ENCODE peak calls at places on chromosomes 2 and 18, in six cellular contexts. U is GM12878, J is K562, Q is HepG2, X is GM12891, R is H1. I is an unnamed sample.

GRCh38 chr2:130352229-130352628 is 3.6 kb upstream of the PTPN18 start:
- DNase-seq in U (no peak), J (no peak), Q (no peak), X (no peak), R (peak), I (no peak)

GRCh38 chr2:127105656-127106456 is 1.1 kb downstream of the BIN1 start:
- DNase-seq in U (no peak), J (no peak), Q (no peak), X (no peak), R (peak), I (no peak)

GRCh38 chr18:75504469-75504868 is 77.0 kb upstream of the SMIM21 start:
- DNase-seq in U (no peak), J (no peak), Q (no peak), X (no peak), R (no peak), I (no peak)

GRCh38 chr2:19358242-19359020 is at the start of gene OSR1:
- DNase-seq in U (no peak), J (no peak), Q (peak), X (no peak), R (peak), I (no peak)

GRCh38 chr2:148282201-148282600 is 261.3 kb downstream of the MBD5 start:
- DNase-seq in U (no peak), J (no peak), Q (no peak), X (no peak), R (no peak), I (no peak)

GRCh38 chr18:3008546-3008945 is 4.4 kb downstream of the LPIN2 start:
- DNase-seq in U (no peak), J (no peak), Q (no peak), X (no peak), R (no peak), I (no peak)

GRCh38 chr2:51000849-51001617 is 30.9 kb downstream of the NRXN1 start:
- DNase-seq in U (no peak), J (no peak), Q (no peak), X (no peak), R (no peak), I (no peak)

GRCh38 chr2:205660521-205661124 is 21.7 kb upstream of the NRP2 start:
- DNase-seq in U (no peak), J (no peak), Q (no peak), X (no peak), R (peak), I (no peak)

GRCh38 chr2:217922101-217923006 is 80.4 kb downstream of the TNS1 start:
- DNase-seq in U (no peak), J (peak), Q (no peak), X (no peak), R (no peak), I (no peak)

GRCh38 chr2:52474091-52474490 is 1293.5 kb upstream of the CHAC2 start:
- DNase-seq in U (no peak), J (no peak), Q (no peak), X (no peak), R (no peak), I (no peak)

GRCh38 chr18:78776151-78776550 is 203.5 kb upstream of the SALL3 start:
- DNase-seq in U (no peak), J (no peak), Q (no peak), X (no peak), R (no peak), I (no peak)

GRCh38 chr2:170550501-170550900 is 164.6 kb upstream of the SP5 start:
- DNase-seq in U (no peak), J (no peak), Q (no peak), X (no peak), R (no peak), I (no peak)

GRCh38 chr18:23226386-23226785 is 91.1 kb downstream of the CABLES1 start:
- DNase-seq in U (no peak), J (no peak), Q (no peak), X (no peak), R (no peak), I (no peak)

GRCh38 chr18:12606592-12607315 is 51.2 kb downstream of the SPIRE1 start:
- DNase-seq in U (no peak), J (no peak), Q (peak), X (no peak), R (no peak), I (no peak)

GRCh38 chr2:185676316-185676715 is 62.3 kb upstream of the FSIP2 start:
- DNase-seq in U (no peak), J (no peak), Q (no peak), X (no peak), R (no peak), I (no peak)

GRCh38 chr2:68832161-68832869 is 38.9 kb downstream of the BMP10 start:
- DNase-seq in U (peak), J (peak), Q (no peak), X (no peak), R (peak), I (no peak)
- TF ChIP-seq TAF1 in U (no peak), J (no peak), Q (no peak), X (no peak), R (no peak), I (no peak)

GRCh38 chr2:109453596-109453995 is 160.2 kb downstream of the SEPTIN10 start:
- DNase-seq in U (no peak), J (no peak), Q (no peak), X (no peak), R (no peak), I (no peak)

GRCh38 chr2:109452318-109453305 is 161.2 kb downstream of the SEPTIN10 start:
- DNase-seq in U (no peak), J (no peak), Q (no peak), X (no peak), R (no peak), I (no peak)

GRCh38 chr2:109450574-109451265 is 163.0 kb downstream of the SEPTIN10 start:
- DNase-seq in U (no peak), J (no peak), Q (no peak), X (no peak), R (no peak), I (no peak)

GRCh38 chr2:109448946-109449788 is 164.6 kb downstream of the SEPTIN10 start:
- DNase-seq in U (no peak), J (no peak), Q (no peak), X (no peak), R (no peak), I (no peak)

DNA sequence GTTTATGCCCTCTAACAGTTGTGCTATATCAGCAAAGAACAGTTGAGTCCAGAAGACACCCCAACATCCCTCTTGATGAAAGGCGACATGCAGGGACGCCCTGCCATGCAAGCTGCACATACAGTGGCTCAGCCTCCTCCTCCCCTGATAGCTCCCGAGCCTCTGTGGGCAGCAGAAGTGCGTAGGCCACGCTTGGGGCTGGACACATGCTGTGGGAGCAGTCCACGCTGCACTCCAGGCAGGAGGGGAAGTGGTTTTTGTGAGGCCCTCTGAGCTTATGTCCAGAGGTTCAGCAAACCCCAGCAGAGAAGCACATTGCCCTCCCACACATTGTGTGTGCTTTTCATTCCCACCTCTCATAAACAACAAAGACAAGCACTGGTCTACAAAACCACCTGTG is 162.1 kb downstream of the SEPTIN10 start:
- DNase-seq in U (no peak), J (no peak), Q (no peak), X (no peak), R (no peak), I (no peak)
- TF ChIP-seq TAF1 in U (no peak), J (no peak), Q (no peak), X (no peak), R (no peak), I (no peak)

GRCh38 chr18:48828713-48829442 is 121.9 kb downstream of the SMAD7 start:
- DNase-seq in U (no peak), J (peak), Q (no peak), X (no peak), R (peak), I (no peak)
- TF ChIP-seq TAF1 in U (no peak), J (no peak), Q (no peak), X (no peak), R (no peak), I (no peak)

GRCh38 chr2:239274391-239275001 is 126.3 kb downstream of the HDAC4 start:
- DNase-seq in U (no peak), J (peak), Q (no peak), X (no peak), R (no peak), I (no peak)
- TF ChIP-seq TAF1 in U (no peak), J (peak), Q (no peak), X (no peak), R (no peak), I (no peak)

GRCh38 chr2:69559696-69560482 is 83.7 kb downstream of the AAK1 start:
- DNase-seq in U (no peak), J (peak), Q (peak), X (no peak), R (no peak), I (no peak)
- TF ChIP-seq TAF1 in U (no peak), J (no peak), Q (no peak), X (no peak), R (no peak), I (no peak)

DNA sequence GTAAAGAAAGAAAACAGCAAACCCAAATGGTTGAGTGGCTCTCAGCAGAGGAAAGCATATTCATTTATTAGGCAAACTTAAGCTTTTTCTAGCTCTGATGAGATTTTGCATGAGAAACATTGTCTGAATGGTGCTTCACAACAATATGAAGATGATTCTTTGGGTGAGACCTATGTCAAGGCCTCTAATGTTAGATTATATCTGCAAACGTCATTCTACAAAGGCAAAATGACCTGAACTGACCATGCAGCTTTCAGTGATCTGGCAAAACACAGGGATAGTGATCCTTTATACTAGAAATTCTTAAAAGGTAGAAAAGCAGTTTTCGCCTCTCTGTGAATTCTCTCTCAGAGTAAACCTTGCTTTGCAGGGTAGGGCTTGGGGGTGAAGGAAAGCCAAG is 11.7 kb downstream of the RHBDD1 start:
- DNase-seq in U (no peak), J (no peak), Q (no peak), X (no peak), R (no peak), I (no peak)
- TF ChIP-seq TAF1 in U (no peak), J (no peak), Q (no peak), X (no peak), R (no peak), I (no peak)

DNA sequence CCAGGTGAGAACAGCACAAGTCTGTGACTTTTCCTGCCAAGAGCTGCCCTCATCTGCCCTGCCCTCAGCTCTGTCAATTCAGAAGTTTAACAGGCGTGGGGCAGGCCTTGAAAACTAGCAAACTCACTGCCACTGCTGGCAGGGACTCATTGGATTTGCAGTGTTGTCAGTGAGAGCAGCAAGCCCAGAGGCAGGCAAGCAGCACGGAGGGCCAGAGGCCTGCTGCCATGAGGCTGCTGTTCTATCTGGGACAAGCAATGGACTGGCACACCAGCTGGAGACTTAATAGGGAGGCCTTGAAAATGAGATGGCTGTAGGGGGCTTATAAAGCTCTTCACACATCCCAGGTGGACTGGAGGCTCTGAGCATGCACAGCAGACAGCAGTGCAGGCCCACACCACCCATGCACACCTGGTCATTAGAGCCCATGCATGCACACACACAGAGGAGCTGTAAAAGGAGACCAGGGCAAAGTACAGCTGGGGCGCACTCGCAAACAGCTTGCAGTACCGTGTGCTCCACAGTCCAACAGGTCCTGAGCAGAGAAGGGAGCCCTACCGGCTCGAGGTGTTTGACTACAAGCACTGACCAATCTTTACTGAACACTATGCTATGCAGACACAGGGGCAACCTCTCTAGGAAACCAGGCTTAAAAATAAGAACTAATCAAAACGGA is 28.7 kb downstream of the MGAT4A start:
- DNase-seq in U (no peak), J (no peak), Q (peak), X (no peak), R (no peak), I (no peak)
- TF ChIP-seq TAF1 in U (no peak), J (no peak), Q (peak), X (no peak), R (no peak), I (no peak)

GRCh38 chr2:62293151-62293489 is 97.2 kb downstream of the B3GNT2 start:
- DNase-seq in U (no peak), J (no peak), Q (no peak), X (no peak), R (no peak), I (no peak)

GRCh38 chr2:62291052-62291451 is 95.1 kb downstream of the B3GNT2 start:
- DNase-seq in U (no peak), J (no peak), Q (no peak), X (no peak), R (no peak), I (no peak)

GRCh38 chr2:62293490-62294212 is 97.7 kb downstream of the B3GNT2 start:
- DNase-seq in U (no peak), J (no peak), Q (peak), X (no peak), R (peak), I (no peak)

GRCh38 chr2:62291517-62292137 is 95.7 kb downstream of the B3GNT2 start:
- DNase-seq in U (no peak), J (no peak), Q (no peak), X (no peak), R (no peak), I (no peak)

DNA sequence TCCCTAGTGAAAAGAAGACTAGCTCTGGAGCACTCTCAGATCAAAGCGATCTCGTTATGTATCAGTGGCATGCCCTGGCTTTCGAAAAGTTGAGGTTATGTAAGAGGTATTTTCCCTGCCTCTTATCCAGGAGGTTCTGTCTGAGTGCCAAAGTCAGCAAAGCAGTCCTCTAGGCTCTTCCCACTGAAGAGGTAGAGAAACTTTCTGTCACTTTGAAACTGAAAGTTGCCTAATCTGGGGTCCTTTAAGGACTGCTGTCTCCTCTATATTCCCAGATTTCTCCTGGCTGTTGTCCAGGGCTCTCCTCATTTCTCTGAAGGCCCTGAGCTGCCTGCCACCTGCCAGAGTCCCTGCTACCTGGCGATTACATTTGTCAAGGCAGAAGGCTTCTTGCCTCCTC is 96.3 kb downstream of the B3GNT2 start:
- DNase-seq in U (no peak), J (no peak), Q (peak), X (no peak), R (no peak), I (no peak)
- TF ChIP-seq TAF1 in U (no peak), J (no peak), Q (no peak), X (no peak), R (no peak), I (no peak)

I was measured in GM12892.